ENCODE peak calls at places on chromosomes 13 and 19, in five cellular contexts. I is nephron progenitor cell; T is omental fat pad; S is CD8-positive, alpha-beta T cell; R is heart right ventricle. E is an unnamed sample.

GRCh38 chr19:49338691-49339363 is 3.6 kb downstream of the CD37 start:
- DNase-seq in I (peak; percentile 95), T (peak; percentile 73), S (no peak), R (peak; percentile 69), E (no peak)

GRCh38 chr13:43136940-43137574 is 113.7 kb downstream of the DNAJC15 start:
- DNase-seq in I (no peak), T (no peak), S (no peak), R (no peak), E (no peak)

GRCh38 chr19:2282062-2282861 is at the start of gene PEAK3:
- DNase-seq in I (peak; percentile 75), T (no peak), S (peak; percentile 68), R (peak; percentile 81), E (no peak)

GRCh38 chr13:23411220-23411619 is 22.3 kb downstream of the SACS start:
- DNase-seq in I (no peak), T (no peak), S (no peak), R (no peak), E (no peak)

GRCh38 chr13:44270153-44270552 is 103.5 kb upstream of the SERP2 start:
- DNase-seq in I (no peak), T (no peak), S (no peak), R (no peak), E (no peak)

GRCh38 chr13:46307554-46307953 is 79.5 kb downstream of the RUBCNL start:
- DNase-seq in I (no peak), T (no peak), S (no peak), R (no peak), E (no peak)

GRCh38 chr13:113442985-113443362 is 10.3 kb downstream of the ADPRHL1 start:
- DNase-seq in I (no peak), T (no peak), S (no peak), R (no peak), E (no peak)

GRCh38 chr13:112067871-112068305 is 939 bp downstream of the SOX1 start:
- DNase-seq in I (peak; percentile 53), T (no peak), S (no peak), R (no peak), E (no peak)

GRCh38 chr13:110680852-110681251 is 25.1 kb downstream of the CARS2 start:
- DNase-seq in I (peak; percentile 19), T (no peak), S (no peak), R (no peak), E (no peak)

GRCh38 chr19:54449701-54450069 is 686 bp downstream of the LENG8 start:
- DNase-seq in I (no peak), T (no peak), S (no peak), R (no peak), E (no peak)

GRCh38 chr19:54444737-54445136 is 4.3 kb upstream of the LENG8 start:
- DNase-seq in I (no peak), T (no peak), S (no peak), R (no peak), E (no peak)

GRCh38 chr19:54451331-54451871 is 2.4 kb downstream of the LENG8 start:
- DNase-seq in I (no peak), T (no peak), S (no peak), R (no peak), E (no peak)

GRCh38 chr19:54448774-54449700 is at the start of gene LENG8:
- DNase-seq in I (peak; percentile 91), T (peak; percentile 90), S (peak; percentile 99), R (peak; percentile 97), E (peak; percentile 75)

GRCh38 chr19:54448037-54448773 is 794 bp upstream of the LENG8 start:
- DNase-seq in I (peak; percentile 63), T (no peak), S (peak; percentile 64), R (peak; percentile 68), E (no peak)
- TF ChIP-seq CTCF in I (no peak), T (no peak), S (no peak), R (no peak), E (no peak)

GRCh38 chr19:52585101-52585500 is 15.0 kb downstream of the ZNF701 start:
- DNase-seq in I (no peak), T (no peak), S (no peak), R (no peak), E (no peak)

GRCh38 chr19:52585604-52586003 is 15.5 kb downstream of the ZNF701 start:
- DNase-seq in I (no peak), T (no peak), S (no peak), R (no peak), E (no peak)

GRCh38 chr19:52592301-52592700 is 22.2 kb downstream of the ZNF701 start:
- DNase-seq in I (no peak), T (no peak), S (no peak), R (no peak), E (no peak)

DNA sequence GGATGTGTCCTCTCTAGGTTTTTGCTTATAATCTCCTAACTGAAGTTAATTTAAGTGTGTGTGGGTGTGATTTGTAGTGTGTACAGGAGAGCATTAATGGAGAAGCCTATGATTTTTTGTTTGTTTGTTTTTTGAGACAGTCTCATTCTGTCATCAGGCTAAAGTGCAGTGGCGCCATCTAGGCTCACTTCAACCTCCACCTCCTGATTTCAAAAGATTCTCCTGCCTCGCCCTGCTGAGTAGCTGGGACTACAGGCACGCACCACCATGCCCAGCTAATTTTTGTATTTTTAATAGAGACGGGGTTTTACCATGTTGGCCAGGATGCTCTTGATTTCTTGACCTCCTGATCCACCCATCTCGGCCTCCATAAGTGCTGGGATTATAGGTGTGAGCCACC is 20.6 kb downstream of the ZNF701 start:
- DNase-seq in I (no peak), T (no peak), S (no peak), R (no peak), E (no peak)
- TF ChIP-seq CTCF in I (no peak), T (no peak), S (no peak), R (no peak), E (peak; percentile 22)

DNA sequence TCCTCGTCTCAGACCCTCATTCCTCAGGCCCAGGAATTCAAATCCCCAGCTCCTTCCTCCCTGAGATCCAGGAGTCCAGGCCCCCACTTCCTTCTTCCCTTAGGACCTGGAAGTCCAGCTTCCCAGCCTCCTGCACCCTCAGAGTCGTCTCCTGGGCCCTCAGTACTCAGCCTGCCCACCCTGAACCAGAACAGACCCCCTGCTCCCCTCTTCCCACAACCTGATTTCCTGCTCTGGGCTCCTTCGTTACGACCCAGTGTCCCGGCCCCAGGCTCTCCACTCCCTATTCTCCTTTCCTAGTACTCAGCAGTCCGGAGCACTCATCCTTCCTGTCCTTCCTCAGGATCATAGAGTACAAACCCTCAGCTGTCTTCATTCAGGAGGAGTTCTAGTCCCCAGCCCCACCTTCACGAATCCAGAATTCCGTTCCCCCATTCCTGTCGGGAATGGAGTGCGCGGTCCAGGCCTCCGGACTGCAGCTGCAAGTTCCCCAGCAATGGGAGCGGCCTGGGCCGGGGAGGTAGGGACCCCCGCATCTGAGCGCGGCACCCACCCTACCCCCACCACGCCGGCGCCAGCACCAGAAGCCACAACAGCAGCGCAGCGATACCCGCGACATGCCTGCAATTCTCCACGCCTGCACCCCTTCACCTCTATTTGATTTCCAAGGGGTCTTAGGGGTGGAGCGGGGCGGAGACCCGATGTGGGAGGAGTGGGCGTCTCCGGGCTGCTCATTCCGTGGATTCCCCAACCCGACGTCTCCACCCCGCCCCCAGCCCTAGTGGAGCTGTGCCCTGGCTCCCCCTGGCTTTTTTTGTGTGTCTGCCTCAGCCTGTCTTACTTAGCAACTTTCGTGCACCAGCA is 12.7 kb downstream of the EGLN2 start:
- DNase-seq in I (peak; percentile 54), T (no peak), S (peak; percentile 60), R (no peak), E (no peak)
- TF ChIP-seq CTCF in I (no peak), T (no peak), S (no peak), R (no peak), E (no peak)

GRCh38 chr19:18713550-18714117 is 30.2 kb downstream of the CRTC1 start:
- DNase-seq in I (no peak), T (no peak), S (no peak), R (no peak), E (no peak)
- TF ChIP-seq CTCF in I (no peak), T (no peak), S (no peak), R (no peak), E (no peak)

GRCh38 chr19:5687360-5688198 is 2.5 kb upstream of the RPL36 start:
- DNase-seq in I (no peak), T (no peak), S (no peak), R (no peak), E (no peak)
- TF ChIP-seq CTCF in I (no peak), T (no peak), S (peak; percentile 40), R (no peak), E (no peak)

GRCh38 chr19:33812388-33813330 is 16.0 kb downstream of the KCTD15 start:
- DNase-seq in I (no peak), T (no peak), S (no peak), R (no peak), E (no peak)
- TF ChIP-seq CTCF in I (no peak), T (no peak), S (no peak), R (no peak), E (no peak)

DNA sequence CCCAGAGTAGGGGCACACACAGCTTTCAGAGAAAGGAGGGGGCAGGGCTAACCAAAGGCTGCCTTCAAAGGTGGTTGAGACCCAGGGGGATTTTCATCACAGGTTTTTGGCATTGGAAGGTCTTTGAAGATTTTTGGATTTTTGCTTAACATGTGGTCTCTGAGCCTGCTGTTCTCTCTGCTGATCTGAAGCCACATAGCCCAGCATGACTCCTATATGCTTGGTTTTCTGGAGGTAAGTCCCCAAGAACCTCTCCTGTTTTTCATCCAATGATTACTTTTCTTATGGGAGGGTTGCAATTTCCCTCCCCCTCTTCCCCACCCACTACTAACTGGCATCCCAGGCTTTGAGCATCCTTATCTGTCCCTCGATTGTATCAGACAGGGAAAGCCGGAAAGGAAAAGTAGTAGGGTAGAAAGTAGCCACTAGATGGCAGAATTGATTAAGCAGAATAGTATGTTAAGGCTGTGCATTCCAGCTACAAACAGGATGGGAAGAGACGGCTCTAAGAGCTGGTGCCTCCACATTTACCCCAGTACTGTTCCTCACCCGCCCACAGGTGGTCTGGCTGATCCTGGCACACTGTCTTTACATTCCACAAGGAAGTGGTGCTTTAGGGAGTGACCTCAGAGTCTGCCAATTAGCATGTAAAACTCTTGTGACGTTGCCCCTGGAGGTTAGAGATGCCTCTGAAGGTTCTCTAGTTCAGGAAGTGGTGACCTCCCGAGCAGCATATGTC is 218.9 kb upstream of the EDNRB start:
- DNase-seq in I (peak; percentile 41), T (no peak), S (no peak), R (no peak), E (peak; percentile 14)
- TF ChIP-seq CTCF in I (peak; percentile 76), T (peak; percentile 7), S (peak; percentile 55), R (peak; percentile 50), E (peak; percentile 64)